ENCODE peak calls at places on chromosomes 1 and 21, in five cellular contexts. V is iPS-NIHi11; U is pancreas; P is small intestine; S is activated effector memory CD4-positive, alpha-beta T cell treated with Interleukin-2 at 50 U/mL for 16 hours. C is an unnamed sample.

GRCh38 chr1:217562229-217562878 is 68.5 kb downstream of the GPATCH2 start:
- DNase-seq in V (no peak), U (no peak), P (no peak), S (no peak), C (no peak)

GRCh38 chr21:35924714-35925301 is 135.5 kb downstream of the SETD4 start:
- DNase-seq in V (no peak), U (no peak), P (peak; percentile 29), S (no peak), C (no peak)

GRCh38 chr21:45220106-45220505 is 67.6 kb downstream of the POFUT2 start:
- DNase-seq in V (no peak), U (no peak), P (no peak), S (no peak), C (no peak)

GRCh38 chr1:113283914-113284313 is 106.4 kb upstream of the MAGI3 start:
- DNase-seq in V (peak; percentile 26), U (no peak), P (peak; percentile 6), S (no peak), C (no peak)

GRCh38 chr1:2584822-2585317 is 1.7 kb upstream of the PRXL2B start:
- DNase-seq in V (no peak), U (peak; percentile 37), P (no peak), S (no peak), C (no peak)

GRCh38 chr1:27568247-27569087 is 35.5 kb downstream of the AHDC1 start:
- DNase-seq in V (peak; percentile 92), U (peak; percentile 99), P (peak; percentile 98), S (peak; percentile 93), C (peak; percentile 98)

GRCh38 chr1:117653732-117654484 is 48.1 kb downstream of the TENT5C start:
- DNase-seq in V (no peak), U (no peak), P (no peak), S (no peak), C (no peak)

GRCh38 chr1:205448540-205449253 is 7.1 kb downstream of the BLACAT1 start:
- DNase-seq in V (peak; percentile 58), U (no peak), P (no peak), S (no peak), C (no peak)

GRCh38 chr1:91791691-91792392 is 94.1 kb downstream of the TGFBR3 start:
- DNase-seq in V (no peak), U (no peak), P (no peak), S (no peak), C (no peak)

GRCh38 chr1:163820748-163821147 is 499.0 kb downstream of the NUF2 start:
- DNase-seq in V (no peak), U (no peak), P (no peak), S (no peak), C (no peak)

GRCh38 chr1:101520302-101520701 is 283.5 kb downstream of the S1PR1 start:
- DNase-seq in V (peak; percentile 60), U (no peak), P (peak; percentile 59), S (no peak), C (no peak)

GRCh38 chr1:115781343-115781742 is 12.8 kb upstream of the CASQ2 start:
- DNase-seq in V (no peak), U (no peak), P (no peak), S (no peak), C (no peak)

GRCh38 chr21:42144221-42144620 is 73.1 kb downstream of the UMODL1 start:
- DNase-seq in V (no peak), U (no peak), P (no peak), S (no peak), C (no peak)

GRCh38 chr1:109371271-109371739 is 26.4 kb downstream of the SORT1 start:
- DNase-seq in V (no peak), U (no peak), P (no peak), S (no peak), C (no peak)

GRCh38 chr1:67648582-67649326 is 36.2 kb upstream of the GADD45A start:
- DNase-seq in V (no peak), U (no peak), P (no peak), S (no peak), C (no peak)

GRCh38 chr21:15533618-15534017 is 196.2 kb upstream of the USP25 start:
- DNase-seq in V (no peak), U (no peak), P (no peak), S (no peak), C (no peak)

GRCh38 chr1:207077470-207078377 is 10.9 kb upstream of the C4BPB start:
- DNase-seq in V (peak; percentile 72), U (no peak), P (peak; percentile 90), S (peak; percentile 20), C (peak; percentile 74)